ENCODE peak calls at places on chromosomes 2 and 18, in nine cellular contexts. R is EL; S is SHP77; D is HAP-1; E is RCC 7860; B is effector CD4-positive, alpha-beta T cell; K is stimulated activated CD4-positive, alpha-beta T cell treated with anti-CD3 and anti-CD28 coated beads, Interleukin-15, amount 100 ng/mL, for 24 hours; A is fibroblast of lung; P is NCI-H1930. G is an unnamed sample.

GRCh38 chr2:238425979-238426567 is 654 bp upstream of the ASB1 start:
- DNase-seq in R (peak), S (peak), D (peak), E (peak), B (no peak), K (peak), A (peak), P (no peak), G (no peak)

GRCh38 chr2:96523659-96524481 is 12.7 kb upstream of the ARID5A start:
- DNase-seq in R (peak), S (no peak), D (no peak), E (no peak), B (no peak), K (no peak), A (no peak), P (no peak), G (no peak)

GRCh38 chr2:44931177-44931795 is 10.2 kb upstream of the SIX3 start:
- DNase-seq in R (no peak), S (no peak), D (no peak), E (no peak), B (no peak), K (no peak), A (no peak), P (no peak), G (no peak)

GRCh38 chr2:121910139-121910538 is 154.7 kb downstream of the TSN start:
- DNase-seq in R (no peak), S (no peak), D (no peak), E (no peak), B (no peak), K (no peak), A (no peak), P (no peak), G (no peak)

GRCh38 chr18:11860594-11861450 is 9.6 kb downstream of the CHMP1B start:
- DNase-seq in R (no peak), S (no peak), D (no peak), E (no peak), B (no peak), K (no peak), A (no peak), P (no peak), G (peak)

GRCh38 chr2:199692489-199692888 is 158.5 kb downstream of the FTCDNL1 start:
- DNase-seq in R (no peak), S (peak), D (peak), E (no peak), B (no peak), K (no peak), A (no peak), P (peak), G (no peak)

GRCh38 chr18:63119647-63120046 is 199.9 kb downstream of the BCL2 start:
- DNase-seq in R (peak), S (peak), D (peak), E (peak), B (no peak), K (peak), A (peak), P (no peak), G (no peak)

GRCh38 chr18:9058426-9058825 is 44.1 kb upstream of the NDUFV2 start:
- DNase-seq in R (no peak), S (no peak), D (no peak), E (no peak), B (no peak), K (no peak), A (peak), P (no peak), G (no peak)

GRCh38 chr2:147025611-147026010 is 819.2 kb upstream of the ACVR2A start:
- DNase-seq in R (no peak), S (no peak), D (no peak), E (no peak), B (no peak), K (no peak), A (peak), P (no peak), G (no peak)

GRCh38 chr18:23752796-23753195 is 63.5 kb downstream of the LAMA3 start:
- DNase-seq in R (no peak), S (no peak), D (no peak), E (no peak), B (no peak), K (no peak), A (peak), P (no peak), G (no peak)

GRCh38 chr2:98664323-98664722 is 55.9 kb downstream of the UNC50 start:
- DNase-seq in R (no peak), S (no peak), D (no peak), E (no peak), B (peak), K (peak), A (no peak), P (no peak), G (no peak)

GRCh38 chr2:181037922-181038321 is 57.5 kb downstream of the UBE2E3 start:
- DNase-seq in R (peak), S (no peak), D (no peak), E (no peak), B (no peak), K (no peak), A (peak), P (no peak), G (no peak)

GRCh38 chr2:15979759-15980604 is 39.6 kb downstream of the MYCN start:
- DNase-seq in R (no peak), S (no peak), D (no peak), E (no peak), B (no peak), K (no peak), A (no peak), P (no peak), G (peak)

GRCh38 chr2:222299926-222300724 is 1.3 kb upstream of the PAX3 start:
- DNase-seq in R (no peak), S (no peak), D (no peak), E (no peak), B (no peak), K (no peak), A (no peak), P (no peak), G (no peak)

GRCh38 chr2:174334781-174335604 is at the start of gene SP9:
- DNase-seq in R (peak), S (no peak), D (no peak), E (no peak), B (no peak), K (peak), A (peak), P (no peak), G (no peak)

GRCh38 chr2:40642261-40642660 is 190.4 kb upstream of the SLC8A1 start:
- DNase-seq in R (no peak), S (no peak), D (no peak), E (no peak), B (no peak), K (no peak), A (no peak), P (no peak), G (no peak)

GRCh38 chr2:234251326-234252271 is 201.1 kb downstream of the SPP2 start:
- DNase-seq in R (peak), S (no peak), D (no peak), E (peak), B (no peak), K (no peak), A (peak), P (no peak), G (no peak)

GRCh38 chr18:47669815-47670214 is 260.6 kb downstream of the SMAD2 start:
- DNase-seq in R (no peak), S (no peak), D (no peak), E (no peak), B (no peak), K (no peak), A (no peak), P (no peak), G (no peak)

GRCh38 chr2:24972315-24972958 is 682 bp upstream of the DNAJC27 start:
- DNase-seq in R (peak), S (no peak), D (peak), E (no peak), B (peak), K (peak), A (peak), P (no peak), G (no peak)

GRCh38 chr2:121074322-121074932 is 210.6 kb downstream of the TFCP2L1 start:
- DNase-seq in R (no peak), S (no peak), D (no peak), E (no peak), B (no peak), K (no peak), A (peak), P (no peak), G (no peak)

GRCh38 chr2:127105656-127106456 is 1.1 kb downstream of the BIN1 start:
- DNase-seq in R (peak), S (no peak), D (peak), E (no peak), B (no peak), K (no peak), A (peak), P (no peak), G (peak)

G was measured in mesenteric fat pad.